ENCODE peak calls at places on chromosomes 6 and 20, in five cellular contexts. T is HCT116, G is right atrium auricular region, D is HL-60, P is astrocyte. M is an unnamed sample.

GRCh38 chr6:111987295-111987694 is 66.6 kb upstream of the CCN6 start:
- DNase-seq in D (no peak), G (no peak), T (no peak), P (no peak), M (no peak)

GRCh38 chr6:25942561-25943147 is 12.2 kb upstream of the SLC17A2 start:
- DNase-seq in D (no peak), G (no peak), P (no peak), T (peak), M (peak)

GRCh38 chr6:6319947-6320811 is at the start of gene F13A1:
- DNase-seq in D (no peak), G (no peak), P (no peak), T (no peak), M (no peak)

GRCh38 chr6:15392182-15392581 is 146.3 kb downstream of the JARID2 start:
- DNase-seq in P (no peak), G (no peak), T (no peak), D (no peak), M (no peak)

GRCh38 chr6:165049362-165049761 is 260.0 kb downstream of the C6orf118 start:
- DNase-seq in T (peak), D (peak), G (no peak), P (peak), M (no peak)

GRCh38 chr6:56072856-56073255 is 174.5 kb downstream of the COL21A1 start:
- DNase-seq in D (no peak), P (no peak), T (no peak), G (no peak), M (peak)

GRCh38 chr6:79672631-79673065 is 41.5 kb downstream of the SH3BGRL2 start:
- DNase-seq in T (peak), D (no peak), G (no peak), P (peak), M (peak)

GRCh38 chr6:163711615-163712568 is 297.4 kb downstream of the QKI start:
- DNase-seq in D (peak), P (no peak), G (peak), T (no peak), M (no peak)

GRCh38 chr20:52379723-52380336 is 188.3 kb upstream of the ZFP64 start:
- DNase-seq in T (no peak), D (no peak), P (no peak), G (no peak), M (peak)

GRCh38 chr6:98831057-98832031 is 3.0 kb upstream of the POU3F2 start:
- DNase-seq in G (no peak), P (no peak), T (no peak), D (no peak), M (no peak)

GRCh38 chr20:63086421-63087235 is 79.9 kb upstream of the BHLHE23 start:
- DNase-seq in D (no peak), G (no peak), T (no peak), P (no peak), M (no peak)

GRCh38 chr6:134374486-134374885 is 56.6 kb upstream of the SGK1 start:
- DNase-seq in D (no peak), G (no peak), P (peak), T (no peak), M (peak)

GRCh38 chr6:25960689-25961088 is 1.9 kb upstream of the TRIM38 start:
- DNase-seq in T (no peak), P (no peak), D (no peak), G (no peak), M (no peak)

GRCh38 chr6:161199845-161200244 is 74.0 kb downstream of the AGPAT4 start:
- DNase-seq in P (no peak), D (no peak), G (no peak), T (no peak), M (no peak)

GRCh38 chr6:45432944-45433343 is 55.2 kb upstream of the SUPT3H start:
- DNase-seq in T (no peak), D (no peak), G (no peak), P (peak), M (no peak)

GRCh38 chr6:137264308-137265075 is 45.3 kb upstream of the IFNGR1 start:
- DNase-seq in T (no peak), P (no peak), G (no peak), D (no peak), M (no peak)

GRCh38 chr6:6905961-6906518 is 201.7 kb upstream of the RREB1 start:
- DNase-seq in D (no peak), P (no peak), T (no peak), G (no peak), M (no peak)

GRCh38 chr6:139364302-139364981 is 10.0 kb downstream of the CITED2 start:
- DNase-seq in P (peak), D (no peak), G (no peak), T (no peak), M (no peak)

GRCh38 chr6:169702640-169703246 is 817 bp downstream of the C6orf120 start:
- DNase-seq in T (no peak), P (no peak), G (no peak), D (no peak), M (no peak)

GRCh38 chr6:133396225-133396624 is 155.1 kb downstream of the EYA4 start:
- DNase-seq in T (no peak), D (no peak), P (peak), G (no peak), M (peak)

GRCh38 chr6:111478064-111478476 is 4.9 kb downstream of the REV3L start:
- DNase-seq in D (no peak), T (no peak), P (peak), G (no peak), M (peak)

GRCh38 chr20:56391596-56392281 is at the start of gene AURKA:
- DNase-seq in G (no peak), T (no peak), P (peak), D (no peak), M (no peak)

GRCh38 chr6:15675537-15676170 is 12.8 kb upstream of the DTNBP1 start:
- DNase-seq in P (no peak), T (no peak), G (no peak), D (no peak), M (no peak)

GRCh38 chr6:68497927-68498326 is 137.2 kb upstream of the ADGRB3 start:
- DNase-seq in P (peak), T (no peak), G (no peak), D (no peak), M (no peak)

GRCh38 chr6:125302840-125303511 is 1.2 kb upstream of the HDDC2 start:
- DNase-seq in D (no peak), P (no peak), G (no peak), T (no peak), M (no peak)

GRCh38 chr6:33123732-33124524 is 48.1 kb downstream of the HLA-DPB1 start:
- DNase-seq in D (no peak), G (no peak), P (no peak), T (peak), M (no peak)

GRCh38 chr20:51725584-51726176 is 42.5 kb downstream of the ATP9A start:
- DNase-seq in T (no peak), G (no peak), P (no peak), D (no peak), M (no peak)

GRCh38 chr20:2451939-2452732 is 18.5 kb downstream of the SNRPB start:
- DNase-seq in G (peak), D (no peak), T (peak), P (peak), M (peak)

GRCh38 chr6:30828027-30828962 is 56.0 kb upstream of the DDR1 start:
- DNase-seq in D (peak), G (peak), P (peak), T (no peak), M (peak)

GRCh38 chr20:63978319-63979220 is 872 bp downstream of the SAMD10 start:
- DNase-seq in G (no peak), P (no peak), T (no peak), D (peak), M (no peak)

GRCh38 chr6:109453594-109454482 is 1.7 kb downstream of the MICAL1 start:
- DNase-seq in T (no peak), G (no peak), D (peak), P (no peak), M (no peak)

GRCh38 chr6:15313367-15313766 is 67.5 kb downstream of the JARID2 start:
- DNase-seq in G (no peak), T (no peak), D (no peak), P (no peak), M (no peak)

GRCh38 chr20:63023071-63023835 is 16.5 kb upstream of the BHLHE23 start:
- DNase-seq in G (no peak), D (no peak), P (no peak), T (no peak), M (no peak)

GRCh38 chr6:152380993-152381898 is 255.9 kb downstream of the SYNE1 start:
- DNase-seq in D (no peak), T (peak), G (peak), P (peak), M (peak)

GRCh38 chr20:58636396-58636982 is 14.6 kb upstream of the STX16 start:
- DNase-seq in P (no peak), D (no peak), T (no peak), G (no peak), M (no peak)

GRCh38 chr6:167533851-167534250 is 209.0 kb downstream of the TTLL2 start:
- DNase-seq in T (no peak), G (no peak), P (no peak), D (no peak), M (no peak)
- H3K27ac ChIP-seq in T (no peak), G (no peak), P (no peak), D (no peak), M (no peak)

GRCh38 chr6:41576667-41577066 is 30.5 kb downstream of the FOXP4 start:
- DNase-seq in G (no peak), D (no peak), P (no peak), T (no peak), M (no peak)
- H3K27ac ChIP-seq in G (no peak), D (no peak), P (no peak), T (peak), M (no peak)

DNA sequence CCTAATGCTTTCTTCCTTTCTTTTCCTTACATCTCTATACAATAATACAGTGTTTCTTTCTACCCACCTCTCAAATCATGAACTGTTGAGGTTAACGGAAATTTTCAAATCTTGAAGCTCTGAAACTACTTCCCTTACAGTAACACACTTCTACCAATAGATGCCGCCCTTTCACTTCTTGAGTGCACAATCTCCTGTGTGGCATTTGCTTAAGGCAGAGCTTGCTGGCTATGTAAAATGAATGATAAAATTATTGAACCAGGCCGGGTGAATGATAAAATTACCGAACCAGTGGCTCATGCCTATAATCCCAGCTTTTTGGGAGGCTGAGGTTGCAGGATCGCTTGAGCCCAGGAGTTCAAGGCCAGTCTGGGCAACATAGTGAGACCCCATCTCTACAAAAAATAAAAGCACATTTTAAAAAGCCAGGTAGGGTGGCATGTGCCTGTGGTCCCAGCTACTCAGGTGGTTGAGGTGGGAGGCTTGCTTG is 56.8 kb downstream of the KCNS1 start:
- DNase-seq in P (peak), G (no peak), T (peak), D (no peak), M (peak)
- H3K27ac ChIP-seq in P (no peak), G (no peak), T (no peak), D (peak), M (no peak)

GRCh38 chr6:9398794-9399373 is 963.5 kb upstream of the SLC35B3 start:
- DNase-seq in P (peak), T (no peak), G (no peak), D (no peak), M (no peak)
- H3K27ac ChIP-seq in P (no peak), T (no peak), G (peak), D (no peak), M (no peak)

GRCh38 chr20:5608448-5609161 is 141.6 kb upstream of the SHLD1 start:
- DNase-seq in T (no peak), G (no peak), D (no peak), P (peak), M (no peak)
- H3K27ac ChIP-seq in T (no peak), G (peak), D (peak), P (peak), M (peak)